ENCODE peak calls at places on chromosomes 7 and 10, in five cellular contexts. One of them, this sample, is unnamed.
A peak's percentile ranks its signal among the peaks of the same experiment; 100 is the strongest.

GRCh38 chr10:46006219-46006618 is 24.2 kb downstream of the NCOA4 start:
- DNase-seq in H9: no peak
- DNase-seq in neuronal stem cell: no peak
- DNase-seq in trophoblast cell: no peak
- DNase-seq in H1: no peak
- DNase-seq in this sample: peak; percentile 32

GRCh38 chr7:1512781-1513656 is 8.8 kb upstream of the INTS1 start:
- DNase-seq in H9: no peak
- DNase-seq in neuronal stem cell: no peak
- DNase-seq in trophoblast cell: peak; percentile 96
- DNase-seq in H1: no peak
- DNase-seq in this sample: peak; percentile 79

GRCh38 chr7:143885951-143886350 is 16.0 kb downstream of the TCAF1 start:
- DNase-seq in H9: no peak
- DNase-seq in neuronal stem cell: no peak
- DNase-seq in trophoblast cell: no peak
- DNase-seq in H1: no peak
- DNase-seq in this sample: no peak

GRCh38 chr10:14299516-14299915 is 31.2 kb downstream of the FRMD4A start:
- DNase-seq in H9: no peak
- DNase-seq in neuronal stem cell: no peak
- DNase-seq in trophoblast cell: no peak
- DNase-seq in H1: no peak
- DNase-seq in this sample: no peak

GRCh38 chr10:132027423-132027983 is 38.2 kb upstream of the JAKMIP3 start:
- DNase-seq in H9: no peak
- DNase-seq in neuronal stem cell: no peak
- DNase-seq in trophoblast cell: no peak
- DNase-seq in H1: no peak
- DNase-seq in this sample: peak; percentile 51

GRCh38 chr7:119090851-119091250 is 866.3 kb downstream of the ANKRD7 start:
- DNase-seq in H9: no peak
- DNase-seq in neuronal stem cell: no peak
- DNase-seq in trophoblast cell: no peak
- DNase-seq in H1: no peak
- DNase-seq in this sample: peak; percentile 58

GRCh38 chr10:80529604-80530003 is 8.1 kb upstream of the SH2D4B start:
- DNase-seq in H9: no peak
- DNase-seq in neuronal stem cell: no peak
- DNase-seq in trophoblast cell: no peak
- DNase-seq in H1: no peak
- DNase-seq in this sample: peak; percentile 53

GRCh38 chr10:570631-571565 is 118.6 kb downstream of the DIP2C start:
- DNase-seq in H9: peak; percentile 24
- DNase-seq in neuronal stem cell: no peak
- DNase-seq in trophoblast cell: no peak
- DNase-seq in H1: no peak
- DNase-seq in this sample: no peak

GRCh38 chr10:115948415-115948814 is 324.6 kb downstream of the GFRA1 start:
- DNase-seq in H9: no peak
- DNase-seq in neuronal stem cell: no peak
- DNase-seq in trophoblast cell: no peak
- DNase-seq in H1: no peak
- DNase-seq in this sample: peak; percentile 25

GRCh38 chr10:48603421-48604038 is 1.3 kb downstream of the ARHGAP22 start:
- DNase-seq in H9: no peak
- DNase-seq in neuronal stem cell: no peak
- DNase-seq in trophoblast cell: no peak
- DNase-seq in H1: no peak
- DNase-seq in this sample: peak; percentile 7

GRCh38 chr10:113618338-113618737 is 45.5 kb downstream of the NRAP start:
- DNase-seq in H9: no peak
- DNase-seq in neuronal stem cell: no peak
- DNase-seq in trophoblast cell: no peak
- DNase-seq in H1: no peak
- DNase-seq in this sample: no peak

GRCh38 chr10:110643670-110644597 is at the start of gene RBM20:
- DNase-seq in H9: peak; percentile 59
- DNase-seq in neuronal stem cell: peak; percentile 62
- DNase-seq in trophoblast cell: no peak
- DNase-seq in H1: no peak
- DNase-seq in this sample: peak; percentile 48

GRCh38 chr10:21194510-21194993 is 297.4 kb upstream of the NEBL start:
- DNase-seq in H9: no peak
- DNase-seq in neuronal stem cell: no peak
- DNase-seq in trophoblast cell: peak; percentile 10
- DNase-seq in H1: no peak
- DNase-seq in this sample: peak; percentile 17

GRCh38 chr10:79047875-79048638 is 20.7 kb upstream of the ZMIZ1 start:
- DNase-seq in H9: no peak
- DNase-seq in neuronal stem cell: no peak
- DNase-seq in trophoblast cell: no peak
- DNase-seq in H1: no peak
- DNase-seq in this sample: no peak

GRCh38 chr7:47352394-47352968 is 229.4 kb downstream of the TNS3 start:
- DNase-seq in H9: no peak
- DNase-seq in neuronal stem cell: no peak
- DNase-seq in trophoblast cell: no peak
- DNase-seq in H1: no peak
- DNase-seq in this sample: no peak

GRCh38 chr7:128266529-128266890 is 25.4 kb downstream of the LEP start:
- DNase-seq in H9: no peak
- DNase-seq in neuronal stem cell: no peak
- DNase-seq in trophoblast cell: no peak
- DNase-seq in H1: no peak
- DNase-seq in this sample: no peak

GRCh38 chr10:54470324-54470631 is 330.8 kb downstream of the PCDH15 start:
- DNase-seq in H9: no peak
- DNase-seq in neuronal stem cell: no peak
- DNase-seq in trophoblast cell: no peak
- DNase-seq in H1: no peak
- DNase-seq in this sample: no peak

GRCh38 chr10:47190301-47190700 is 109.7 kb upstream of the GDF10 start:
- DNase-seq in H9: no peak
- DNase-seq in neuronal stem cell: no peak
- DNase-seq in trophoblast cell: no peak
- DNase-seq in H1: no peak
- DNase-seq in this sample: no peak

GRCh38 chr7:102044984-102045673 is 227.7 kb downstream of the CUX1 start:
- DNase-seq in H9: no peak
- DNase-seq in neuronal stem cell: no peak
- DNase-seq in trophoblast cell: no peak
- DNase-seq in H1: no peak
- DNase-seq in this sample: no peak

GRCh38 chr10:44569193-44570091 is 184.5 kb upstream of the CXCL12 start:
- DNase-seq in H9: no peak
- DNase-seq in neuronal stem cell: no peak
- DNase-seq in trophoblast cell: no peak
- DNase-seq in H1: no peak
- DNase-seq in this sample: no peak

GRCh38 chr7:2431260-2431867 is 28.0 kb downstream of the CHST12 start:
- DNase-seq in H9: peak; percentile 75
- DNase-seq in neuronal stem cell: no peak
- DNase-seq in trophoblast cell: no peak
- DNase-seq in H1: peak; percentile 51
- DNase-seq in this sample: no peak

GRCh38 chr10:4370376-4370775 is 455.6 kb upstream of the AKR1E2 start:
- DNase-seq in H9: no peak
- DNase-seq in neuronal stem cell: no peak
- DNase-seq in trophoblast cell: no peak
- DNase-seq in H1: no peak
- DNase-seq in this sample: no peak

GRCh38 chr10:29858352-29859267 is 200.8 kb downstream of the JCAD start:
- DNase-seq in H9: peak; percentile 55
- DNase-seq in neuronal stem cell: peak; percentile 46
- DNase-seq in trophoblast cell: peak; percentile 52
- DNase-seq in H1: peak; percentile 25
- DNase-seq in this sample: peak; percentile 82

GRCh38 chr7:34392972-34393371 is 265.0 kb upstream of the NPSR1 start:
- DNase-seq in H9: no peak
- DNase-seq in neuronal stem cell: no peak
- DNase-seq in trophoblast cell: no peak
- DNase-seq in H1: no peak
- DNase-seq in this sample: no peak

DNA sequence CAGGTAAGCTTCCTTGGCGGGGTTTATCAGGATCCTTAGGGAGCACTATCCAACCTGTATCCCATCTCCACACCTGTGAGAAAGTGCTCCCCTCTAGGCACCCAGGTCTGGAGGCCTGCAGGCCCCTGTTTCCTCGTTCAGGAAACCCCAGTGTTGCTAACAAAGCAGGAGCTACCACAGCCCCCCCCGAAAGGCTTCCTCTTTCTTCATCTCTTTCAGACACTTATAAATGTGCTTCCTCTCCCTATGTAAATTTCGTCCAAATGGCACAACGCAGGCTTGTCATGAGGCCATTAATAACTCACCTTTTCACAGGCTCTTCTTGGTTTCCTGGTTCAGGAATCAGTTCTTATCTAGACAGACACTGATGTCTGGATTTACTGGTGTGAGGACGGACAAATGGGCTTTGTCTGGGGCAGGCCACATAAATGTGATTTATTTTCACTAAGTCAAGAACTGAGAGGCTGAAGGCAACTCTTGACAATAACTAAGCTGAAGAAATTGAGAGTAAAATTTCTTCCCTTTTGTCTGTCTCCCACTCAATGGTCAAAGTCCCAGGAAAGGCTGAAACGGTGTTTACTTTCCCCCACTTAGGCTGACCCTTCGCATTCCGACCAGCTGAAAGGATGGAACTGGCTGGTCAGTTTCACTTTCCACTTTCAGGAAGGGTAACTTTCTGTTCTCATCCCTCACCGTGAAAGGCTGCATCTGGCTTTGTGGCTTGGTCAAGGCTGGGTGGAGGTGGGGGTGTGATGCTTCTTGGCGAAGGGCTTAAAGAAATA is 46.8 kb downstream of the PIK3AP1 start:
- DNase-seq in H9: no peak
- DNase-seq in neuronal stem cell: no peak
- DNase-seq in trophoblast cell: no peak
- DNase-seq in H1: no peak
- DNase-seq in this sample: peak; percentile 49
- H3K9ac ChIP-seq in H9: no peak overlapping the region
- H3K9ac ChIP-seq in neuronal stem cell: no peak overlapping the region
- H3K9ac ChIP-seq in trophoblast cell: no peak overlapping the region
- H3K9ac ChIP-seq in H1: no peak overlapping the region
- H3K9ac ChIP-seq in this sample: peak overlapping the region; percentile 40

DNA sequence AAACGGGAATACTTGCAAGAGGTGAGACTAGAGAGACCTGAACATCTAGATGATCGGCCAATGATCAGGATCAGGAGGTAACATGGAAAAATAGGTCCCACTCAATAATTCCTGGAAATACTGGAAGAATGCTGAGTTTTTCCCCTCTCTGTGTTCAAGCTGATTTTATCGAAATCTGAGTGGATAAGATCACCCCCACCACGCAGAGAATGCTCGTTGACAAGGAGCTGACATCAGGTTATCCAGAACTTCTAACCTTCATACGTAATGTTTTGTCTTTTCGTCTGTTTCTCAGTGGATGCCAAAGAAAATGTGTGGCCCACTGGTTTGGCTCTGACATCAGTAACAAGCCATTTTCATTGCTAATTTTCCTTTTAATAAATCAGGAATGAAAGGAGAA is 58.5 kb upstream of the MKX start:
- DNase-seq in H9: no peak
- DNase-seq in neuronal stem cell: no peak
- DNase-seq in trophoblast cell: peak; percentile 51
- DNase-seq in H1: no peak
- DNase-seq in this sample: no peak
- H3K4ac ChIP-seq in H9: no peak overlapping the region
- H3K4ac ChIP-seq in neuronal stem cell: no peak overlapping the region
- H3K4ac ChIP-seq in trophoblast cell: no peak overlapping the region
- H3K4ac ChIP-seq in H1: no peak overlapping the region
- H3K4ac ChIP-seq in this sample: no peak overlapping the region

GRCh38 chr10:102801496-102801895 is 35.7 kb downstream of the CYP17A1 start:
- DNase-seq in H9: peak; percentile 49
- DNase-seq in neuronal stem cell: no peak
- DNase-seq in trophoblast cell: peak; percentile 42
- DNase-seq in H1: no peak
- DNase-seq in this sample: peak; percentile 78
- H2BK12ac ChIP-seq in H9: no peak overlapping the region
- H2BK12ac ChIP-seq in neuronal stem cell: no peak overlapping the region
- H2BK12ac ChIP-seq in trophoblast cell: no peak overlapping the region
- H2BK12ac ChIP-seq in H1: no peak overlapping the region
- H2BK12ac ChIP-seq in this sample: no peak overlapping the region

GRCh38 chr10:12193193-12193592 is 2.5 kb downstream of the NUDT5 start:
- DNase-seq in H9: no peak
- DNase-seq in neuronal stem cell: no peak
- DNase-seq in trophoblast cell: no peak
- DNase-seq in H1: no peak
- DNase-seq in this sample: peak; percentile 72
- H3K9ac ChIP-seq in H9: no peak overlapping the region
- H3K9ac ChIP-seq in neuronal stem cell: no peak overlapping the region
- H3K9ac ChIP-seq in trophoblast cell: no peak overlapping the region
- H3K9ac ChIP-seq in H1: no peak overlapping the region
- H3K9ac ChIP-seq in this sample: peak overlapping the region; percentile 67

This sample was measured in mesenchymal stem cell.